ENCODE peak calls at places on chromosomes 16 and 17, in six cellular contexts. I, C, H, Z, K and X are unnamed samples.

GRCh38 chr17:57400648-57401047 is 144.3 kb downstream of the MSI2 start:
- DNase-seq in I (no peak), K (no peak), C (no peak), Z (peak), H (no peak), X (no peak)

GRCh38 chr16:7294020-7294419 is 38.6 kb upstream of the RBFOX1 start:
- DNase-seq in K (no peak), H (no peak), C (no peak), I (no peak), Z (no peak), X (no peak)

GRCh38 chr17:57388326-57388725 is 132.0 kb downstream of the MSI2 start:
- DNase-seq in C (no peak), I (no peak), K (no peak), H (no peak), Z (no peak), X (no peak)

GRCh38 chr17:11814655-11815262 is 182.5 kb downstream of the ZNF18 start:
- DNase-seq in H (no peak), Z (no peak), I (peak), K (no peak), C (no peak), X (no peak)

GRCh38 chr17:76384222-76384986 is at the start of gene SPHK1:
- DNase-seq in I (no peak), K (peak), Z (peak), H (no peak), C (peak), X (peak)

GRCh38 chr16:79653337-79654000 is 52.9 kb upstream of the MAF start:
- DNase-seq in Z (no peak), H (no peak), C (no peak), K (no peak), I (no peak), X (no peak)

GRCh38 chr17:75111777-75112176 is 2.0 kb downstream of the ARMC7 start:
- DNase-seq in H (no peak), Z (no peak), C (no peak), K (no peak), I (no peak), X (no peak)

GRCh38 chr16:85182774-85183173 is 70.5 kb upstream of the CIBAR2 start:
- DNase-seq in I (no peak), C (no peak), K (no peak), H (no peak), Z (no peak), X (no peak)

GRCh38 chr17:1495265-1495664 is 2.8 kb upstream of the MYO1C start:
- DNase-seq in K (no peak), I (no peak), C (no peak), H (no peak), Z (no peak), X (no peak)

GRCh38 chr16:17396762-17397498 is 73.8 kb downstream of the XYLT1 start:
- DNase-seq in Z (no peak), K (peak), C (no peak), H (no peak), I (no peak), X (no peak)

GRCh38 chr16:913817-914440 is 56.9 kb downstream of the LMF1 start:
- DNase-seq in I (no peak), Z (no peak), H (no peak), C (no peak), K (no peak), X (no peak)

GRCh38 chr17:60293580-60294335 is 98.2 kb downstream of the USP32 start:
- DNase-seq in I (no peak), Z (no peak), C (no peak), H (no peak), K (no peak), X (no peak)

GRCh38 chr17:81420769-81421462 is 25.7 kb downstream of the BAHCC1 start:
- DNase-seq in K (no peak), H (no peak), I (no peak), C (no peak), Z (no peak), X (no peak)

GRCh38 chr17:77526728-77527355 is 386.1 kb downstream of the SEC14L1 start:
- DNase-seq in H (no peak), Z (no peak), C (no peak), I (no peak), K (no peak), X (peak)

GRCh38 chr17:73118876-73119485 is 26.5 kb upstream of the SLC39A11 start:
- DNase-seq in I (no peak), K (no peak), H (no peak), Z (no peak), C (no peak), X (no peak)

GRCh38 chr17:263773-264172 is 82.3 kb upstream of the DOC2B start:
- DNase-seq in Z (no peak), K (peak), C (no peak), I (no peak), H (no peak), X (no peak)